ENCODE peak calls at places on chromosomes 11 and 22, in nine cellular contexts. F, M, N, Y, D, A, L, P and T are unnamed samples.

GRCh38 chr11:104823638-104824037 is 74.6 kb downstream of the CASP12 start:
- DNase-seq in P (no peak), M (no peak), L (no peak), D (peak), Y (peak), F (no peak), A (no peak), N (no peak), T (no peak)

GRCh38 chr11:102244681-102245409 is 72.4 kb upstream of the BIRC3 start:
- DNase-seq in P (no peak), M (no peak), A (no peak), L (no peak), F (no peak), N (no peak), D (peak), Y (no peak), T (no peak)

GRCh38 chr11:110251837-110252236 is 44.6 kb downstream of the RDX start:
- DNase-seq in D (peak), N (peak), Y (peak), M (no peak), A (peak), F (no peak), P (peak), L (no peak), T (no peak)

GRCh38 chr11:128860571-128861361 is 6.3 kb downstream of the KCNJ1 start:
- DNase-seq in N (peak), M (no peak), D (peak), F (no peak), A (no peak), Y (no peak), P (no peak), L (no peak), T (no peak)

GRCh38 chr22:37430941-37431340 is 3.7 kb upstream of the ELFN2 start:
- DNase-seq in M (no peak), Y (no peak), L (no peak), N (no peak), P (no peak), F (no peak), D (no peak), A (no peak), T (no peak)

GRCh38 chr22:48037618-48038017 is 1275.2 kb downstream of the TBC1D22A start:
- DNase-seq in P (no peak), M (no peak), F (no peak), A (no peak), Y (no peak), L (no peak), N (no peak), D (no peak), T (no peak)

GRCh38 chr22:43562843-43563242 is 151.0 kb downstream of the MPPED1 start:
- DNase-seq in A (no peak), F (no peak), P (no peak), M (no peak), L (no peak), Y (no peak), N (no peak), D (no peak), T (no peak)

GRCh38 chr11:119993732-119994131 is 144.2 kb downstream of the TRIM29 start:
- DNase-seq in Y (no peak), P (peak), F (no peak), A (no peak), M (no peak), D (no peak), L (no peak), N (no peak), T (no peak)

GRCh38 chr11:15097411-15097810 is 17.3 kb upstream of the INSC start:
- DNase-seq in Y (no peak), A (no peak), D (no peak), N (no peak), L (no peak), M (no peak), F (no peak), P (no peak), T (no peak)

GRCh38 chr22:19896665-19897355 is 42.1 kb upstream of the GNB1L start:
- DNase-seq in F (peak), A (no peak), N (no peak), Y (no peak), P (no peak), M (peak), L (no peak), D (no peak), T (no peak)

GRCh38 chr11:109527496-109527895 is 105.5 kb downstream of the C11orf87 start:
- DNase-seq in F (no peak), Y (no peak), N (peak), M (no peak), D (peak), L (no peak), P (no peak), A (no peak), T (no peak)

GRCh38 chr11:64306876-64307622 is 1.7 kb downstream of the ESRRA start:
- DNase-seq in F (no peak), L (no peak), P (peak), N (no peak), M (no peak), A (no peak), D (no peak), Y (no peak), T (no peak)

GRCh38 chr11:72229925-72230763 is 5.6 kb downstream of the INPPL1 start:
- DNase-seq in D (no peak), M (no peak), F (no peak), A (no peak), Y (no peak), N (no peak), L (no peak), P (no peak), T (no peak)

GRCh38 chr22:48894804-48895250 is 932.8 kb downstream of the BRD1 start:
- DNase-seq in A (no peak), D (no peak), P (no peak), F (no peak), Y (no peak), M (no peak), L (no peak), N (no peak), T (no peak)

GRCh38 chr22:37905534-37906363 is at the start of gene MICALL1:
- DNase-seq in P (peak), F (peak), N (no peak), A (peak), D (peak), L (peak), Y (peak), M (peak), T (peak)

GRCh38 chr11:6357222-6357621 is 33.1 kb upstream of the SMPD1 start:
- DNase-seq in F (peak), Y (peak), D (peak), N (peak), A (peak), P (no peak), L (no peak), M (no peak), T (peak)

GRCh38 chr11:110087820-110088534 is 5.2 kb upstream of the ZC3H12C start:
- DNase-seq in P (no peak), A (no peak), D (peak), M (no peak), N (no peak), F (no peak), L (no peak), Y (no peak), T (no peak)

GRCh38 chr11:111604392-111605009 is 2.3 kb downstream of the SIK2 start:
- DNase-seq in A (no peak), F (no peak), P (no peak), L (no peak), Y (peak), N (no peak), D (peak), M (peak), T (no peak)

GRCh38 chr11:82059505-82059904 is 674.2 kb downstream of the FAM181B start:
- DNase-seq in N (no peak), F (no peak), D (no peak), M (no peak), A (no peak), L (no peak), Y (no peak), P (no peak), T (no peak)

GRCh38 chr22:25068701-25069100 is 116.2 kb downstream of the KIAA1671 start:
- DNase-seq in M (peak), D (no peak), P (no peak), F (peak), L (peak), A (no peak), N (no peak), Y (no peak), T (peak)

GRCh38 chr11:74325649-74326645 is 14.5 kb upstream of the P4HA3 start:
- DNase-seq in F (no peak), A (peak), P (peak), L (no peak), M (no peak), D (no peak), Y (peak), N (peak), T (no peak)

GRCh38 chr11:27795955-27796861 is 96.0 kb upstream of the BDNF start:
- DNase-seq in D (no peak), A (no peak), M (no peak), N (no peak), P (no peak), L (no peak), F (no peak), Y (no peak), T (no peak)

GRCh38 chr22:29877620-29878019 is 5.4 kb upstream of the MTMR3 start:
- DNase-seq in N (peak), P (no peak), F (no peak), M (no peak), Y (no peak), L (no peak), D (peak), A (no peak), T (no peak)

GRCh38 chr11:66243816-66244215 is 24.6 kb upstream of the RAB1B start:
- DNase-seq in F (no peak), N (no peak), P (no peak), A (no peak), D (no peak), L (no peak), Y (no peak), M (no peak), T (no peak)

GRCh38 chr22:45218974-45219373 is 21.7 kb downstream of the KIAA0930 start:
- DNase-seq in N (no peak), M (peak), L (no peak), A (no peak), F (peak), Y (peak), D (no peak), P (no peak), T (peak)

GRCh38 chr11:121152764-121153163 is 51.7 kb downstream of the TECTA start:
- DNase-seq in N (no peak), D (no peak), L (no peak), P (no peak), M (no peak), A (no peak), F (no peak), Y (no peak), T (no peak)

GRCh38 chr11:105168457-105168856 is 28.9 kb upstream of the CARD18 start:
- DNase-seq in F (no peak), Y (no peak), A (no peak), D (peak), L (no peak), M (no peak), N (no peak), P (no peak), T (no peak)

GRCh38 chr11:7574491-7575129 is 60.8 kb downstream of the PPFIBP2 start:
- DNase-seq in P (no peak), M (no peak), F (no peak), D (no peak), L (no peak), Y (no peak), A (no peak), N (no peak), T (no peak)

GRCh38 chr22:24436553-24436952 is 9.2 kb downstream of the ADORA2A start:
- DNase-seq in F (no peak), M (no peak), L (no peak), D (no peak), P (no peak), Y (no peak), N (no peak), A (no peak), T (no peak)

GRCh38 chr22:26712158-26712557 is 54.8 kb downstream of the MIAT start:
- DNase-seq in N (no peak), F (no peak), M (no peak), D (no peak), L (no peak), A (no peak), P (no peak), Y (no peak), T (no peak)

GRCh38 chr22:24426859-24427499 is 420 bp upstream of the ADORA2A start:
- DNase-seq in N (no peak), F (no peak), D (no peak), P (no peak), A (no peak), Y (no peak), M (no peak), L (no peak), T (no peak)

GRCh38 chr11:45880772-45881570 is 4.5 kb upstream of the MAPK8IP1 start:
- DNase-seq in F (no peak), M (no peak), P (no peak), L (no peak), Y (no peak), D (no peak), A (no peak), N (no peak), T (no peak)

GRCh38 chr11:113182288-113182687 is 132.1 kb upstream of the TTC12 start:
- DNase-seq in M (no peak), N (no peak), F (no peak), P (no peak), D (no peak), A (no peak), Y (no peak), L (no peak), T (no peak)

GRCh38 chr11:68099474-68100405 is 21.4 kb downstream of the CHKA start:
- DNase-seq in N (no peak), M (peak), F (peak), A (peak), P (peak), L (peak), D (no peak), Y (peak), T (no peak)

GRCh38 chr11:88435405-88435804 is 97.9 kb upstream of the CTSC start:
- DNase-seq in A (no peak), L (no peak), P (no peak), D (no peak), F (no peak), Y (no peak), N (no peak), M (no peak), T (no peak)

GRCh38 chr11:112644410-112645131 is 316.6 kb upstream of the NCAM1 start:
- DNase-seq in L (no peak), Y (no peak), M (no peak), N (no peak), A (no peak), F (no peak), P (no peak), D (no peak), T (no peak)